ENCODE peak calls at places on chromosomes 6 and 20, in four cellular contexts. One of them, this sample, is unnamed.

GRCh38 chr6:165729307-165729936 is 66.4 kb upstream of the PDE10A start:
- DNase-seq in breast epithelium: no peak
- DNase-seq in HCT116: peak; percentile 6
- DNase-seq in GM23338: peak; percentile 67
- DNase-seq in this sample: no peak

GRCh38 chr6:5782783-5783567 is 223.8 kb downstream of the NRN1 start:
- DNase-seq in GM23338: no peak
- DNase-seq in HCT116: no peak
- DNase-seq in breast epithelium: no peak
- DNase-seq in this sample: no peak

GRCh38 chr6:107491791-107492674 is 2.1 kb downstream of the SOBP start:
- DNase-seq in GM23338: no peak
- DNase-seq in HCT116: no peak
- DNase-seq in breast epithelium: no peak
- DNase-seq in this sample: no peak

GRCh38 chr6:78607188-78607587 is 260.2 kb upstream of the IRAK1BP1 start:
- DNase-seq in breast epithelium: no peak
- DNase-seq in HCT116: no peak
- DNase-seq in GM23338: no peak
- DNase-seq in this sample: no peak

GRCh38 chr6:45608252-45608911 is 230.6 kb upstream of the SUPT3H start:
- DNase-seq in GM23338: no peak
- DNase-seq in breast epithelium: no peak
- DNase-seq in HCT116: no peak
- DNase-seq in this sample: peak; percentile 18

GRCh38 chr6:166348305-166348949 is 6.1 kb upstream of the SFT2D1 start:
- DNase-seq in breast epithelium: no peak
- DNase-seq in HCT116: no peak
- DNase-seq in GM23338: no peak
- DNase-seq in this sample: no peak

GRCh38 chr20:63941282-63942060 is 14.7 kb downstream of the UCKL1 start:
- DNase-seq in HCT116: no peak
- DNase-seq in breast epithelium: no peak
- DNase-seq in GM23338: peak; percentile 98
- DNase-seq in this sample: peak; percentile 55

GRCh38 chr6:6758915-6759654 is 170.6 kb downstream of the LY86 start:
- DNase-seq in HCT116: peak; percentile 32
- DNase-seq in GM23338: peak; percentile 96
- DNase-seq in breast epithelium: no peak
- DNase-seq in this sample: no peak

GRCh38 chr20:11537032-11537431 is 380.7 kb upstream of the BTBD3 start:
- DNase-seq in breast epithelium: no peak
- DNase-seq in GM23338: peak; percentile 79
- DNase-seq in HCT116: no peak
- DNase-seq in this sample: no peak

GRCh38 chr20:7728373-7728772 is 211.9 kb downstream of the HAO1 start:
- DNase-seq in HCT116: no peak
- DNase-seq in breast epithelium: no peak
- DNase-seq in GM23338: no peak
- DNase-seq in this sample: no peak

GRCh38 chr6:52317841-52318581 is 33.5 kb upstream of the MCM3 start:
- DNase-seq in GM23338: no peak
- DNase-seq in HCT116: no peak
- DNase-seq in breast epithelium: no peak
- DNase-seq in this sample: no peak

GRCh38 chr20:48398506-48399449 is 429.0 kb downstream of the PREX1 start:
- DNase-seq in breast epithelium: no peak
- DNase-seq in GM23338: no peak
- DNase-seq in HCT116: no peak
- DNase-seq in this sample: no peak

GRCh38 chr6:100446922-100447899 is 17.5 kb downstream of the SIM1 start:
- DNase-seq in GM23338: peak; percentile 27
- DNase-seq in breast epithelium: no peak
- DNase-seq in HCT116: no peak
- DNase-seq in this sample: no peak

GRCh38 chr6:12342664-12343063 is 52.5 kb downstream of the EDN1 start:
- DNase-seq in breast epithelium: no peak
- DNase-seq in GM23338: no peak
- DNase-seq in HCT116: no peak
- DNase-seq in this sample: no peak

GRCh38 chr20:50379991-50380696 is 130.0 kb upstream of the PTPN1 start:
- DNase-seq in HCT116: no peak
- DNase-seq in GM23338: no peak
- DNase-seq in breast epithelium: no peak
- DNase-seq in this sample: no peak

GRCh38 chr6:113664909-113665308 is 192.2 kb upstream of the MARCKS start:
- DNase-seq in breast epithelium: no peak
- DNase-seq in HCT116: no peak
- DNase-seq in GM23338: no peak
- DNase-seq in this sample: no peak

GRCh38 chr6:3593161-3593560 is 136.3 kb upstream of the SLC22A23 start:
- DNase-seq in breast epithelium: no peak
- DNase-seq in HCT116: no peak
- DNase-seq in GM23338: no peak
- DNase-seq in this sample: no peak

GRCh38 chr6:166307082-166307980 is 861 bp downstream of the PRR18 start:
- DNase-seq in HCT116: no peak
- DNase-seq in GM23338: peak; percentile 77
- DNase-seq in breast epithelium: no peak
- DNase-seq in this sample: no peak

GRCh38 chr6:92906385-92906784 is 513.0 kb downstream of the EPHA7 start:
- DNase-seq in GM23338: no peak
- DNase-seq in HCT116: no peak
- DNase-seq in breast epithelium: no peak
- DNase-seq in this sample: peak; percentile 68

GRCh38 chr6:121733216-121733615 is 297.8 kb downstream of the GJA1 start:
- DNase-seq in breast epithelium: no peak
- DNase-seq in GM23338: no peak
- DNase-seq in HCT116: no peak
- DNase-seq in this sample: no peak

GRCh38 chr20:34016736-34017135 is 23.0 kb downstream of the RALY start:
- DNase-seq in GM23338: no peak
- DNase-seq in HCT116: no peak
- DNase-seq in breast epithelium: no peak
- DNase-seq in this sample: no peak

GRCh38 chr6:37096025-37096424 is 73.9 kb upstream of the PIM1 start:
- DNase-seq in GM23338: no peak
- DNase-seq in breast epithelium: no peak
- DNase-seq in HCT116: no peak
- DNase-seq in this sample: no peak

GRCh38 chr6:167233490-167233889 is 57.6 kb upstream of the UNC93A start:
- DNase-seq in GM23338: no peak
- DNase-seq in HCT116: no peak
- DNase-seq in breast epithelium: no peak
- DNase-seq in this sample: no peak

GRCh38 chr6:148565931-148566663 is 180.7 kb upstream of the UST start:
- DNase-seq in HCT116: peak; percentile 13
- DNase-seq in breast epithelium: no peak
- DNase-seq in GM23338: no peak
- DNase-seq in this sample: no peak

GRCh38 chr6:71011861-71012260 is 55.0 kb upstream of the B3GAT2 start:
- DNase-seq in breast epithelium: no peak
- DNase-seq in GM23338: no peak
- DNase-seq in HCT116: no peak
- DNase-seq in this sample: no peak

GRCh38 chr6:144336900-144337299 is 51.8 kb downstream of the UTRN start:
- DNase-seq in GM23338: no peak
- DNase-seq in breast epithelium: no peak
- DNase-seq in HCT116: no peak
- DNase-seq in this sample: no peak

DNA sequence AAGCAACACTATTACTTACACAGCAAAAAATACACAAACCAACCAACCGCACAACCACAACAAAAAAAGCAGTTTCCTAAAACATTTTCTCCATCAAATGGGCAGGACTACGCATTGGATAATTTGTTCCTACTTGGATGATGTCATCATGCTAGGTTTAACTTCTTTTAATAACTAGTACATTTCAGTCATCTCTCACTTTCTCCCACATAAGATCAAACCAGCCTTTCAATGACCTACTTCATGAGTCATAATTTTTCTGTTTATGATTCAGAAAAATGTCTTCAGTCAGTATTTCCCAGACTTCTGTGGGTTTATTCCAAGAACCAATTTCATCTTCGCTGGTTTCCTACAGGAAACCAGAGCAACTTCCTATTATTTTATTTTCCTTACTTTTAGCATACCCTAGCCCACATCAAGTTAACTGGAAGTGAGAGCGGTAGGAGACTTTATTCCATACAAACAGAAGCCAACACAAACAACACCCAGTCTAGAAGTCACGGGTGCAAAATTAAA is 134.2 kb downstream of the GMDS start:
- DNase-seq in breast epithelium: no peak
- DNase-seq in GM23338: no peak
- DNase-seq in HCT116: peak; percentile 21
- DNase-seq in this sample: no peak
- H3K4me3 ChIP-seq in breast epithelium: peak overlapping the region; percentile 27
- H3K4me3 ChIP-seq in GM23338: no peak overlapping the region
- H3K4me3 ChIP-seq in HCT116: no peak overlapping the region
- H3K4me3 ChIP-seq in this sample: no peak overlapping the region

GRCh38 chr20:57400821-57401564 is 9.8 kb downstream of the RBM38 start:
- DNase-seq in GM23338: no peak
- DNase-seq in HCT116: no peak
- DNase-seq in breast epithelium: no peak
- DNase-seq in this sample: no peak

GRCh38 chr20:57404419-57405072 is 13.3 kb downstream of the RBM38 start:
- DNase-seq in GM23338: no peak
- DNase-seq in breast epithelium: no peak
- DNase-seq in HCT116: no peak
- DNase-seq in this sample: no peak

GRCh38 chr20:57403216-57403615 is 12.0 kb downstream of the RBM38 start:
- DNase-seq in breast epithelium: no peak
- DNase-seq in GM23338: no peak
- DNase-seq in HCT116: no peak
- DNase-seq in this sample: no peak

GRCh38 chr20:57401565-57401918 is 10.3 kb downstream of the RBM38 start:
- DNase-seq in HCT116: no peak
- DNase-seq in breast epithelium: no peak
- DNase-seq in GM23338: no peak
- DNase-seq in this sample: no peak

DNA sequence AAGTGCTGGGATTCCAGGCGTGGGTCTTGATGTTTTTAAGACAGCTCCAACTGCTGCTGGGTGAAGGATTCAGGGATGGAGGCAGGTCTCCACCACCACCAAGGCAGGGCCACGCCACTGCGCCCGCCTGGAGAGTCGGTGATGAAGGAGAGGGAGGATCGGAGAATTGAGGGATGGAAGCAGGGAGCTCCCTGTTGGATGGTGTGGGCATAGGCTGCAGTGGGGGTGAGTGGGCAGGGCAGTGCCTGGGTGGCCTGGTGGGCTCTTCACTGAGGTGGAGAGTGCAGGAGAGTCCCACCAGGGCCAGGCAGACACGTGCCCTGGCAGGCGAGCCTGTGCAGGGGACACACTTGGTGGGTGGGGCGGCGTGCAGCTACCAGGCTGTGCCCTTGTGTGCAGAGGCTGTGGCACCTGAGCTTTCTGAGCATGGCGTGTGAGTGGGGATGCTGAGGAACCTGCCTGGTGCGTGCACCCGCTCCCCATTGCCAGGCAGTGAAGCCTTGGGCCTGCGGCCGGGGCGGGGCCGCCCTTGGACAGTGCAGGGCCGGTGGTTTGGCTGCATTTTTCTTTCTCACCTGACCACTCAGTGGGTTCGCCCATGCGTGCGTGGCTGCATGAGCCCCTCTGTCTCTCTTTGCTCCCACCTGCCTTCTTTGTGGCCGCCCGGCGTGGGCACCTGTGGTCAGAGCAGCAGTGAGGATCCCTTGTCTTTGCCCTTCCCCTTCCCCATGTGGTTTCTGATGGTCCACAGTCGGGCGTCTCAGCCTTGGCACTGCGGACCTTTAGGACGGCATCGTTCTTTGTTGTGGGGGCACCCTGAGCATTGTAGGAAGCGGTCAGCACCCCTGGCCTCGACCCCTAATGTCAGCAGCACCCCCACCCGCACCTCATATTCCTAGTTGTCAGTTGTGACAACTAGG is 11.3 kb downstream of the RBM38 start:
- DNase-seq in GM23338: no peak
- DNase-seq in HCT116: no peak
- DNase-seq in breast epithelium: no peak
- DNase-seq in this sample: no peak
- TF ChIP-seq POLR2AphosphoS5 in GM23338: no peak
- TF ChIP-seq POLR2AphosphoS5 in HCT116: no peak
- TF ChIP-seq POLR2AphosphoS5 in breast epithelium: no peak
- TF ChIP-seq POLR2AphosphoS5 in this sample: no peak

GRCh38 chr6:152980656-152981055 is 2.2 kb downstream of the FBXO5 start:
- DNase-seq in HCT116: no peak
- DNase-seq in breast epithelium: no peak
- DNase-seq in GM23338: no peak
- DNase-seq in this sample: no peak

GRCh38 chr6:152979116-152979515 is 3.7 kb downstream of the FBXO5 start:
- DNase-seq in breast epithelium: no peak
- DNase-seq in GM23338: no peak
- DNase-seq in HCT116: no peak
- DNase-seq in this sample: no peak

GRCh38 chr6:152981989-152982767 is 663 bp downstream of the FBXO5 start:
- DNase-seq in GM23338: peak; percentile 26
- DNase-seq in breast epithelium: no peak
- DNase-seq in HCT116: no peak
- DNase-seq in this sample: no peak

GRCh38 chr6:152982768-152983636 is at the start of gene FBXO5:
- DNase-seq in HCT116: peak; percentile 94
- DNase-seq in breast epithelium: peak; percentile 96
- DNase-seq in GM23338: peak; percentile 97
- DNase-seq in this sample: peak; percentile 81

DNA sequence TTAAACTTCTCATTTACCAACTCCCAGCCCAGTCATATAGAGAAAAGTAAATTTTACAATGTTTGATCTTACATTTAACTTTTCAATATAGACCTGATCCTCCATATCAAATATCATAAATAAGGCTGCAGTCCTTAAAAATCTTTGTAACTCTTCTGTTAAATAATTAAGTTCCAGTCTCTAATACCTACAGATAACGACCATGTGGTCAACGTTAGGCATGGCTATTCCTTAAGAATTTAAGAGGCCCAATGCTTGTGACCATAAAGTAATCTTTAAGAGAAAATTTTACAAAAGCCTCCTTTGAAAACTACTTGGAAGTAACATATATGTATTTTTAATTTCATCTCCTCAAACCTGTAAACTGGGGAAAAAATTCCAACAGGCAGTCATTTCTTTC is 1.6 kb downstream of the FBXO5 start:
- DNase-seq in HCT116: no peak
- DNase-seq in GM23338: no peak
- DNase-seq in breast epithelium: no peak
- DNase-seq in this sample: no peak
- H3K4me3 ChIP-seq in HCT116: peak overlapping the region; percentile 93
- H3K4me3 ChIP-seq in GM23338: peak overlapping the region; percentile 97
- H3K4me3 ChIP-seq in breast epithelium: no peak overlapping the region
- H3K4me3 ChIP-seq in this sample: peak overlapping the region; percentile 81

DNA sequence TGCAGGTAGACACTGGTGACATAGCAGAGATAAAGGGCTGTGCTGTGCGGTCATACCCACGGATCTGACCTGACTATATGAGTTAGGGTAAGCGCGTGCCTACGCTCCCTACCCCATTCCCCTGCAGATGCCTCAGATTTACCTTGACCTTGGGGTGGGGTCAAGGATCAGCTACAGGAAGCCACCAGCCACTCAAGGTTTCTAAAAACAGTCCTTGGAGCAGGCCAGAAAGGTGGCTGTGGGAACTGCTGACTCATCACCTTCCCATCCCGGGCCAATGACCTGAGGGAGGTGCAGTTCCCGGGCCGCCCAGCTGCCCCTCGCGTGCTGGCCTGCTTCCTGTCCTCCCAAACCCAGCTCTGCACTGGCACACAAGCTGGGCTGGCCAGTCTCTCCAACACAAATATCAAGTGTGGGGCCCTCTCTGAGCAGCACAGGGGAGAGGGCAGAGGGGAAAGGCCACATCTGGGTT is 23.0 kb downstream of the KCNK5 start:
- DNase-seq in GM23338: peak; percentile 37
- DNase-seq in breast epithelium: no peak
- DNase-seq in HCT116: no peak
- DNase-seq in this sample: no peak
- TF ChIP-seq POLR2AphosphoS5 in GM23338: no peak
- TF ChIP-seq POLR2AphosphoS5 in breast epithelium: no peak
- TF ChIP-seq POLR2AphosphoS5 in HCT116: no peak
- TF ChIP-seq POLR2AphosphoS5 in this sample: no peak